ENCODE peak calls at places on chromosome 22, in seven cellular contexts. Z is astrocyte of the hippocampus; O is DMS153; H is cardiac septum; V is activated CD8-positive, alpha-beta T cell treated with anti-CD3 and anti-CD28 coated beads for 36 hours; J is stimulated activated CD4-positive, alpha-beta T cell treated with anti-CD3 and anti-CD28 coated beads, Interleukin-12 subunit alpha, Interleukin-12 subunit beta, amount 100 ng/mL, for 4 hours; F is neural crest cell. C is an unnamed sample.
A peak's percentile ranks its signal among the peaks of the same experiment; 100 is the strongest.

GRCh38 chr22:22156716-22157499 is 87.7 kb upstream of the VPREB1 start:
- DNase-seq in Z (peak; percentile 69), O (peak; percentile 65), H (no peak), V (peak; percentile 84), J (peak; percentile 44), F (peak; percentile 45), C (peak; percentile 80)

GRCh38 chr22:38467438-38467903 is 425 bp upstream of the KDELR3 start:
- DNase-seq in Z (no peak), O (no peak), H (no peak), V (no peak), J (no peak), F (no peak), C (no peak)

GRCh38 chr22:50303848-50304527 is 3.5 kb downstream of the PLXNB2 start:
- DNase-seq in Z (peak; percentile 45), O (no peak), H (no peak), V (peak; percentile 35), J (no peak), F (no peak), C (peak; percentile 49)

GRCh38 chr22:46592390-46592872 is 27.8 kb upstream of the GRAMD4 start:
- DNase-seq in Z (peak; percentile 96), O (no peak), H (no peak), V (peak; percentile 90), J (peak; percentile 34), F (no peak), C (peak; percentile 84)

GRCh38 chr22:48953830-48954229 is 873.8 kb downstream of the BRD1 start:
- DNase-seq in Z (no peak), O (no peak), H (peak; percentile 41), V (no peak), J (no peak), F (no peak), C (no peak)

GRCh38 chr22:24728790-24729637 is 45.5 kb downstream of the PIWIL3 start:
- DNase-seq in Z (no peak), O (no peak), H (peak; percentile 75), V (no peak), J (no peak), F (peak; percentile 11), C (peak; percentile 40)

GRCh38 chr22:31246687-31247086 is 34.6 kb downstream of the LIMK2 start:
- DNase-seq in Z (no peak), O (no peak), H (no peak), V (no peak), J (no peak), F (no peak), C (no peak)

GRCh38 chr22:40046126-40046525 is 51.4 kb downstream of the FAM83F start:
- DNase-seq in Z (no peak), O (no peak), H (no peak), V (peak; percentile 67), J (no peak), F (no peak), C (no peak)

GRCh38 chr22:50261615-50262459 is at the start of gene MAPK12:
- DNase-seq in Z (peak; percentile 75), O (no peak), H (no peak), V (no peak), J (no peak), F (no peak), C (peak; percentile 68)

GRCh38 chr22:32462452-32462851 is 1.8 kb downstream of the BPIFC start:
- DNase-seq in Z (no peak), O (no peak), H (no peak), V (no peak), J (no peak), F (no peak), C (no peak)

GRCh38 chr22:37354271-37355069 is 72.2 kb downstream of the CYTH4 start:
- DNase-seq in Z (no peak), O (no peak), H (no peak), V (no peak), J (no peak), F (no peak), C (no peak)

GRCh38 chr22:30602049-30602448 is 4.9 kb upstream of the TCN2 start:
- DNase-seq in Z (peak; percentile 32), O (no peak), H (no peak), V (peak; percentile 12), J (no peak), F (no peak), C (peak; percentile 33)

GRCh38 chr22:30605449-30606110 is 1.4 kb upstream of the TCN2 start:
- DNase-seq in Z (peak; percentile 46), O (peak; percentile 52), H (no peak), V (peak; percentile 68), J (peak; percentile 38), F (peak; percentile 48), C (peak; percentile 61)

GRCh38 chr22:24985824-24986214 is 33.3 kb downstream of the KIAA1671 start:
- DNase-seq in Z (peak; percentile 79), O (no peak), H (no peak), V (no peak), J (no peak), F (no peak), C (no peak)

GRCh38 chr22:42959472-42960145 is 55.3 kb downstream of the PACSIN2 start:
- DNase-seq in Z (peak; percentile 72), O (peak; percentile 15), H (no peak), V (no peak), J (no peak), F (no peak), C (peak; percentile 76)

C was measured in cardiac muscle cell.